ENCODE peak calls at places on chromosomes 12 and 14, in four cellular contexts. B is body of pancreas, G is uterus, T is prostate gland. I is an unnamed sample.

GRCh38 chr12:13099066-13099909 is 4.2 kb downstream of the GSG1 start:
- DNase-seq in B (peak; percentile 35), T (no peak), G (peak; percentile 37), I (no peak)

GRCh38 chr14:96065661-96066459 is 26.7 kb downstream of the C14orf132 start:
- DNase-seq in G (peak; percentile 4), T (no peak), B (no peak), I (no peak)

GRCh38 chr14:41393512-41393911 is 213.2 kb upstream of the LRFN5 start:
- DNase-seq in B (no peak), G (no peak), T (no peak), I (no peak)

GRCh38 chr12:59861635-59862034 is 265.8 kb downstream of the SLC16A7 start:
- DNase-seq in G (no peak), T (no peak), B (no peak), I (no peak)

GRCh38 chr12:54592316-54592715 is 3.9 kb upstream of the PPP1R1A start:
- DNase-seq in G (no peak), B (no peak), T (no peak), I (no peak)

GRCh38 chr12:13171921-13172859 is 24.3 kb upstream of the EMP1 start:
- DNase-seq in B (peak; percentile 44), G (no peak), T (peak; percentile 37), I (peak; percentile 45)

GRCh38 chr14:90664911-90665695 is 151.1 kb downstream of the TTC7B start:
- DNase-seq in G (no peak), T (no peak), B (no peak), I (no peak)

GRCh38 chr12:90999946-91000345 is 4.8 kb downstream of the EPYC start:
- DNase-seq in T (no peak), G (no peak), B (no peak), I (no peak)

GRCh38 chr12:126663304-126664094 is 1598.3 kb downstream of the AACS start:
- DNase-seq in G (no peak), B (no peak), T (no peak), I (no peak)

DNA sequence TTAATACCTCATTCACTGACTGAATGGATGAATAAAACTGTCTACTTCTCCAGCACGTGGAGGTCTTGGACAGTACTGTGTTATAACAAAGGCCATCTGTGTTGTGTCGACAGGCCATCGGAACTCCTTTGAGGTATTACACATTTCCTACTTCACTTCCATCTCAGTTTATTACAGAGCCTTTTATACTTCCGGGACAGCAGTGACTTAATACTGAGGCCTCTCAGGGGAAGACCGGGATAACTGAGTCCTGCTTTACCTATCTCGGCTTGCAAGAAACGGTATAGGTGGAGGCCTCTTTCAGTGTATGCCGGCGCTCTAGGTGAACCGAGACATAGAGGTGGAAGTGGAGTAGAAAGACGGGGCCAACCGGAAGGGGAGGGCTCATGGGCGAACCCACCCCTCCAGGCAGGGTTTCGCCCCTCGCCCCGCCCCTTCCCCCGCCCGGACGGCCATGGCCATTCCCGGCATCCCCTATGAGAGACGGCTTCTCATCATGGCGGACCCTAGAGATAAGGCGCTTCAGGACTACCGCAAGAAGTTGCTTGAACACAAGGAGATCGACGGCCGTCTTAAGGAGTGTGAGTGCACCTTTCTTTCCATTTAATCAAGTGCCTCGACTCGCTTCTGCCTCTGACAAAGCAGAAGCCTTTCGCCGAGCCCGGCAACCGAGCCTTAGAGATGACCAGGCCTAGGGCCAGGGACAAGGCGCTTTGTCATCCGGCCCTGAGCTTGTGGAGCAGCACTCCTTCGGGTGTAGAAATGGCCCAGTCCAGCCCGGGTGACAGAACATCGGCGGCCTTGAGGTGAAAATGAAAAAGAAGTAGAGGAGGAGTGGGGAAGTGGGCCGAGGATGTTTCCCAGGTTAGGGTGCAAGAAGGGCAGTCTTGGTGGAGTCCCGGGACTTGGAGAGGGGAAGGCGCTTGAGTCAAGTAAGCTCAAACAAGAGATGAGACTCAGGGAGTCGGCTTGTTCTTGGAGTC is at the start of gene PSMC6:
- DNase-seq in G (peak; percentile 95), B (peak; percentile 95), T (peak; percentile 95), I (peak; percentile 57)
- TF ChIP-seq POLR2A in G (peak; percentile 71), B (peak; percentile 94), T (peak; percentile 71), I (peak; percentile 68)

GRCh38 chr14:39431416-39432178 is 636 bp downstream of the FBXO33 start:
- DNase-seq in T (peak; percentile 30), G (peak; percentile 30), B (peak; percentile 57), I (no peak)
- TF ChIP-seq POLR2A in T (peak; percentile 74), G (peak; percentile 83), B (peak; percentile 44), I (peak; percentile 37)

GRCh38 chr12:6340745-6341438 is 984 bp downstream of the TNFRSF1A start:
- DNase-seq in B (peak; percentile 10), G (peak; percentile 30), T (no peak), I (no peak)
- TF ChIP-seq POLR2A in B (peak; percentile 28), G (no peak), T (no peak), I (peak; percentile 30)

GRCh38 chr14:77120771-77121743 is 20.5 kb downstream of the ZDHHC22 start:
- DNase-seq in T (no peak), B (no peak), G (no peak), I (no peak)
- TF ChIP-seq POLR2A in T (no peak), B (no peak), G (no peak), I (no peak)

GRCh38 chr14:77799863-77800730 is at the start of gene ADCK1:
- DNase-seq in B (peak; percentile 90), T (peak; percentile 87), G (peak; percentile 80), I (peak; percentile 72)
- TF ChIP-seq POLR2A in B (peak; percentile 74), T (peak; percentile 17), G (peak; percentile 11), I (peak; percentile 28)

DNA sequence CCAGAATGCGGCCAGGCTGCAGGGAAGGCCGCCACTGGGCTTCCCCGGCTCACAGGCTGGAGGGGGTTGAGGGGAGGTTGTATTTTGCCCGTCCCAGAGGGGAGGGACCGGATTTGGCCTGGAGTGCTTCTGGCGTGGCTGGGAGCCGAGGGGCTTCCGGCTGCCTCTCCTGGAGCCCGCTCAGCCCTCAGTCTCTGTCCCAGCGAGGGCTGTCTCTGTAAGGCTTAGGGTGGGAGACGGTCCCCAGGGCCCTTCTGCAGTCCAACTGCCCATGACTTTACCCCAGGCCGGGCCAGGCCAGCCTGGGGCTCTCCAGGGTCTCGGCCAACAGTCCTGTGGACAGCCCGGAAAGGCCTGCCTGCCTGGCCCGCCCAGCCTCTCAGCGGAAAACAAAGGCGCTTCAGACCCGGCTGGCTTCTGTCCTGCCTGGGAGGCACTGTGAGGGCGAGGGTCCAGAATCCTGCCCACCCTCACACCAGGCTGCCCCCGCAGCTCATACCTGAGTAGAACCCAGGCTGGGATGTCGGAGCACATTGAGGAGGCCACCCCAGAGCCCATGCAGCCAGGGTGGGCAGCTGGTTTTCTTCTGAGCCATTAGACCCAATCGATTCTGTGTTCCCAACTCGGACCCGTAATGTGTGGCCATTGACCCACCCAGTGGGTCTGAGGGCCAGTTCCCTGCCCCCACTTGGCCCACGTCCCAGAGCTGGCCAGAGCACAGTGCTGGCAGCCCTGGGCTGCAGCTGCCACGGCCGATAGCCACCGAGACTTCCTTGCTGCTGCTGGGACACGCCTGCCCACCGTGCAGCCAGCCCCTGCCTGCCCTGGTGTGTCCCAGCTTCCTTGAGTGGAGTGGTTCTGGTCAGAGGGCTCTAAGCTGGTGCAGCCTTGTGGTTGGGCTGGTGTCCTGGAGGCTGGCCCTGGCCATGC is 1.6 kb downstream of the CRIP2 start:
- DNase-seq in T (no peak), B (peak; percentile 73), G (no peak), I (no peak)
- TF ChIP-seq POLR2A in T (peak; percentile 33), B (peak; percentile 49), G (no peak), I (no peak)

DNA sequence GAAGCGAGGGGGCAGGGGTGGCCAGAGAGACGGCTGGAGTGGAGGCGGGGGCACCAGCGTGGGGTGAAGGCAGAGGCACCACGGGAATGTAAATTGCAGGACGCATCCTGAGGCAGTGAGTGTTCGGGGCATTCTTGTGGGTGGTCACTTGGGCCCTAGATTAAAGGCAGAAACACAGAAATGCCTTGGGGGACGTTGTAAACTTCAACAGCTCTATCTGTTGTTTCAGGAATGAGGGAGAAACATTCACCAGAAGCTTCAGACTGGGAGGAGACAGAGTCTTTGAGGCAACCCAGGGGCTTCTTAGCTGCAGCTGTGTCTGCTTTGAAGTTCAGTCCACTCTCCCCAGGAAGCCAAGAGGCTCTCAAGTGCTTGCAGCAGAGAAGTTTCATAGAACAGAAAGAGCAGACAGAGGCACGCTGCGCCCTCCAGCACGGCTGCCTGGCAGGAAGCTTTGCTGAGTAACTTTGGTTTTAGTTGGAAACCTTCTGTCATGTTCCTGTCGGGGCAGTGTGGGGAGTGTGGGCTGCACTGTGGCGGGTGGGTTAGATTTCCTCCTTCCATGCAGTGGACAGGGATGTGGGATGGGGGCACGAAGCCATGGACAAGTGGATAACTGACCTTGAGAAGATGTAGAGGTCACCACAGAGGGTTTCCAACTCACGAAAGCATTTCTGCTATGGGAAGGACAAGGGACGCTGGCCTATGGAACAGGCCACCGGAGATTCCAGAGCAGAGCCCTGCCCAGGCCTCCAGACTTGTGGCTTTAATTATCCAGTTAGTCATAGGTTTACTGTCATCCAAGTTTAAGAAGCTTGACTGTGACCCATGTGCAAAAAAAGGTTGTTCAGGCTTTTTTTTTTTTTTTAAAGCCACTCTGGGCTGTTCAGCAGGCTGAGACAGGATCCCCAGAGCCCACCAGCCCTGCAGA is 107.6 kb downstream of the ARF6 start:
- DNase-seq in T (peak; percentile 41), B (peak; percentile 63), G (peak; percentile 62), I (no peak)
- TF ChIP-seq POLR2A in T (no peak), B (peak; percentile 13), G (no peak), I (no peak)

DNA sequence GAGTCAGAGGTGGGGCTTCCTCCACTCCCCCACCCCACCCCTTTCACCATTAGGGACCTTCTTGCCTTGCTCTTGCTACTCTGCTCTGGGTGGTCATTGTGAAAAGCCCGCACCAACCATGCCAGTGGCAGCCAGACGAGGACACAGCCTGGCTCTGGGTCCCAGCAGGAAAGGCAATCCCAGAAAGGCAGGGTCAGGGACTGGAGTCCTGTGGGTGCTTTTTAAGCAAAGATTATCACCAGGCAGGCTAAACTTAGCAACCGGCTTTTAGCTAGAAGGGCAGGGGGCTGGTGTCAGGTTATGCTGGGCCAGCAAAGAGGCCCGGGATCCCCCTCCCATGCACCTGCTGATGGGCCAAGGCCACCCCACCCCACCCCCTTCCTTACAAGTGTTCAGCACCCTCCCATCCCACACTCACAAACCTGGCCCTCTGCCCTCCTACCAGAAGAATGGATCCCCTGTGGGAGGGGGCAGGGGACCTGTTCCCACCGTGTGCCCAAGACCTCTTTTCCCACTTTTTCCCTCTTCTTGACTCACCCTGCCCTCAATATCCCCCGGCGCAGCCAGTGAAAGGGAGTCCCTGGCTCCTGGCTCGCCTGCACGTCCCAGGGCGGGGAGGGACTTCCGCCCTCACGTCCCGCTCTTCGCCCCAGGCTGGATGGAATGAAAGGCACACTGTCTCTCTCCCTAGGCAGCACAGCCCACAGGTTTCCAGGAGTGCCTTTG is 1.2 kb upstream of the GAPDH start:
- DNase-seq in T (peak; percentile 59), G (peak; percentile 53), B (peak; percentile 61), I (no peak)
- TF ChIP-seq POLR2A in T (no peak), G (no peak), B (no peak), I (peak; percentile 38)

I was measured in H54.